ENCODE peak calls at places on chromosome 21, in seven cellular contexts. H, S, J, T, Z, C and G are unnamed samples. For H3K36me3, the result is how much of the 10 kb centered on the place peaks cover.

GRCh38 chr21:41148798-41149197 is 19.2 kb upstream of the BACE2 start:
- DNase-seq in H (no peak), S (no peak), J (no peak), T (no peak), Z (no peak), C (no peak), G (no peak)

GRCh38 chr21:41369915-41370839 is 8.3 kb downstream of the MX2 start:
- DNase-seq in H (no peak), S (no peak), J (no peak), T (no peak), Z (peak), C (peak), G (no peak)

GRCh38 chr21:29360799-29361765 is 62.4 kb downstream of the BACH1 start:
- DNase-seq in H (peak), S (no peak), J (no peak), T (no peak), Z (no peak), C (no peak), G (no peak)

GRCh38 chr21:41302976-41303375 is 13.6 kb upstream of the FAM3B start:
- DNase-seq in H (no peak), S (no peak), J (no peak), T (no peak), Z (no peak), C (no peak), G (no peak)

GRCh38 chr21:46050651-46051378 is 47.1 kb upstream of the COL6A2 start:
- DNase-seq in H (no peak), S (no peak), J (no peak), T (no peak), Z (no peak), C (no peak), G (no peak)

GRCh38 chr21:28975401-28975800 is 17.3 kb downstream of the LTN1 start:
- DNase-seq in H (peak), S (no peak), J (no peak), T (no peak), Z (no peak), C (no peak), G (no peak)

GRCh38 chr21:20570824-20571232 is 427.4 kb upstream of the NCAM2 start:
- DNase-seq in H (no peak), S (no peak), J (peak), T (peak), Z (no peak), C (no peak), G (no peak)

GRCh38 chr21:30227128-30227527 is 11.2 kb upstream of the CLDN8 start:
- DNase-seq in H (no peak), S (no peak), J (no peak), T (no peak), Z (no peak), C (no peak), G (no peak)

GRCh38 chr21:42028754-42029385 is 18.7 kb upstream of the ZBTB21 start:
- DNase-seq in H (no peak), S (no peak), J (no peak), T (no peak), Z (no peak), C (no peak), G (no peak)

GRCh38 chr21:25911730-25912401 is 177.1 kb downstream of the GABPA start:
- DNase-seq in H (no peak), S (no peak), J (no peak), T (no peak), Z (no peak), C (no peak), G (peak)

GRCh38 chr21:27171704-27172103 is 204.8 kb upstream of the ADAMTS5 start:
- DNase-seq in H (peak), S (no peak), J (no peak), T (no peak), Z (no peak), C (no peak), G (no peak)

GRCh38 chr21:33799378-33800090 is 116.1 kb downstream of the ATP5PO start:
- DNase-seq in H (no peak), S (no peak), J (no peak), T (no peak), Z (no peak), C (no peak), G (no peak)

GRCh38 chr21:35268261-35268660 is 219.2 kb upstream of the RUNX1 start:
- DNase-seq in H (no peak), S (no peak), J (no peak), T (no peak), Z (no peak), C (no peak), G (no peak)

GRCh38 chr21:46196733-46197132 is 12.5 kb upstream of the SPATC1L start:
- DNase-seq in H (no peak), S (no peak), J (no peak), T (no peak), Z (no peak), C (no peak), G (no peak)

GRCh38 chr21:42214921-42215320 is 4.0 kb upstream of the ABCG1 start:
- DNase-seq in H (no peak), S (no peak), J (no peak), T (no peak), Z (no peak), C (no peak), G (no peak)

GRCh38 chr21:45877821-45878469 is 103.6 kb upstream of the COL6A1 start:
- DNase-seq in H (no peak), S (no peak), J (no peak), T (no peak), Z (no peak), C (no peak), G (no peak)

GRCh38 chr21:25025596-25025995 is 581.7 kb downstream of the MRPL39 start:
- DNase-seq in H (no peak), S (no peak), J (no peak), T (no peak), Z (no peak), C (no peak), G (no peak)

GRCh38 chr21:29187939-29188338 is 57.5 kb downstream of the MAP3K7CL start:
- DNase-seq in H (peak), S (peak), J (no peak), T (no peak), Z (peak), C (no peak), G (peak)

GRCh38 chr21:45891388-45892155 is 90.0 kb upstream of the COL6A1 start:
- DNase-seq in H (peak), S (no peak), J (no peak), T (no peak), Z (no peak), C (no peak), G (no peak)

GRCh38 chr21:15472108-15472507 is 257.7 kb upstream of the USP25 start:
- DNase-seq in H (no peak), S (no peak), J (no peak), T (no peak), Z (no peak), C (no peak), G (no peak)

GRCh38 chr21:35275776-35276175 is 226.7 kb upstream of the RUNX1 start:
- DNase-seq in H (peak), S (no peak), J (no peak), T (no peak), Z (no peak), C (no peak), G (no peak)

GRCh38 chr21:42747267-42747701 is 93.9 kb downstream of the PDE9A start:
- DNase-seq in H (no peak), S (no peak), J (no peak), T (no peak), Z (no peak), C (no peak), G (no peak)

GRCh38 chr21:34592120-34592561 is 22.8 kb downstream of the RCAN1 start:
- DNase-seq in H (peak), S (no peak), J (no peak), T (peak), Z (no peak), C (no peak), G (no peak)

GRCh38 chr21:34074283-34075098 is 1.1 kb downstream of the MRPS6 start:
- DNase-seq in H (no peak), S (no peak), J (no peak), T (peak), Z (no peak), C (no peak), G (peak)

GRCh38 chr21:31258073-31258472 is 86.0 kb downstream of the TIAM1 start:
- DNase-seq in H (no peak), S (no peak), J (no peak), T (no peak), Z (no peak), C (no peak), G (no peak)

DNA sequence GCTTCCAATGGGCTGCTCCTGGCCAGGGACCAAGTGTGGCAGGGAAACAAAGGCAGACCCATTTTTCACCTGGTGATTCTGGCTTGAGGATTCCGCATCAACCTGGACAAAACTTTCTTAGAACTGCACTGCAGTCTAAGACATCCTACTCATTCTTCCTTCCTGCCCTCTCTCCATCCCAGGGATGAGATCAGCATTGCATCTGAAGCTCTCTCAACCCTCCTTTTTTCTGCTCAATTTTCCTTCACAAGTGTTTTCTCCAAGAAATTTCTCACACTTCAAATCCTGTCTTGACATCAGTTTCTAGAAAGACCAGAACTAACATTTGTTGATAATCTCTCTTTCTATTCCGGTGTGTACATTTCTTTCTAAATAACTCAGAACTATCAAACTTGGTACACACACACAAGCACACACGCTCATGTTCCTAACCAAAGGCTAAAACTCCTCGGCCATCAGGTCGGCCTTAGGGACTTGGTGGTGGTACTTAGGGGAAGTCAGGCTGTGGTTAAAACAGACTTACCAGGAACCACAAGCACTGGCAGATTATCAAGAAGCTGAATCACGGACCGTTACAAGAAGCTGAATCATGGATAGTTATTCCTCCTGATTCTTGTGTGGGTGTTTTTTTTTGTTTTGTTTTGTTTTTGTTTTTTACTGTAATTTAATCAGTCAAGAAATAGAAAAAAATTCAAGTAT is 21.0 kb upstream of the CXADR start:
- DNase-seq in H (peak), S (peak), J (no peak), T (no peak), Z (no peak), C (no peak), G (peak)
- H2AFZ ChIP-seq in H (no peak), S (no peak), J (peak), T (no peak), Z (no peak), C (no peak), G (peak)

DNA sequence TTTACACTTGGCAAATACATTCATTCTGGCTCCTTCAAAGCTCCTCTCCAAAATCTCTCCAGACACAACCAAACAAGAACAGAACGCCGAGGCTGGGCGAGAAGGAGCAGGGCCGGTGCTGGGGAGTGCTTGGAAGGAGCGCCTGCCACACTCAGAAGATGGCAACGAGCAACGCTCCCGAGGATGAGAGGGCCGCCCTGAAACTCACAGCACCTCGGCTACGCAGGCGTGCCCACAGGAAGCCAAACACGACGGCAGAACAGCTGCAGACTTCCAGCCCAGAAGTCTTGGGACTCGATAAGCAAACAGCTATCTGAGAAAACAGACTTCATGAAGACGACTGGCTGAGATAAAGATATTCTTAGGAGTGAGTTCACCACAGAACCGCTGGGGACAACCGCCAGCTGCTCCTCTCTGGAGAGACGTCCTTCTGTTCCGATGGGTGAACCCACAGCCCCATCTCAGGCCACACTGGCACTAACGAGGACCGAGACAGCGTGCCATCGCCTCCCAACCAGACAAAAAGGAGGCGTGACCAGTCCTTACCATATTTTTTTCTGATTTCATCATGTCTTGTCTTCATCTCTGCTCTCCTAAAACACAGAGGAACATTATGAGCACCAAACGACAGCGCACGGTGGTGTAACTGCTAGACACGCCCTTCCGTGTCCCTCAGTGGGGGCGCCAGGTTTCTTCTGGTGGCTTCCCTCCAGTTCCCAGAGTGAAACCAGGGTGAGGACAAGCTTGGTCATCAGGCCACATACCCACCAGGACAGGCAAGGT is 18.6 kb downstream of the PTTG1IP start:
- DNase-seq in H (no peak), S (no peak), J (no peak), T (peak), Z (no peak), C (no peak), G (no peak)
- TF ChIP-seq POLR2A in H (no peak), S (no peak), J (no peak), T (no peak), Z (no peak), C (no peak), G (no peak)

DNA sequence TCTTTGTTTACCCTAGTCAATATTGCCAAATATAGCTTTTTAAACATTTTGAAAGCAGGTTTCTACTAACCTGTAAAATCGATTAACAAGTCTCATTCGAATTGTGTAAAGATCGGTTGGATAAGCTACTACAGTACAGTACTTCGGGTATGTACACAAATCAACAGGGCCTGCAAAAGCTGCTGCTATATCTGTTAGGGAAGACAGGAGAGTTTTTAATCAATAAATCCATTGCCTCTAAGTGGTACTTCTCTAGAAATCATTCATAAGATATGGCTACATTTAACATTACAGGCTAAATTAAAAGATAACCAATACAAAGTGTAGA is 34.8 kb upstream of the PSMG1 start:
- DNase-seq in H (no peak), S (no peak), J (no peak), T (no peak), Z (no peak), C (no peak), G (no peak)
- H3K36me3 ChIP-seq in H (under half), S (under half), J (half or more), T (half or more), Z (under half), C (under half), G (under half)

GRCh38 chr21:36733857-36734256 is 34.9 kb downstream of the SIM2 start:
- DNase-seq in H (no peak), S (no peak), J (no peak), T (no peak), Z (no peak), C (no peak), G (no peak)
- H2AFZ ChIP-seq in H (no peak), S (no peak), J (no peak), T (no peak), Z (no peak), C (no peak), G (no peak)

DNA sequence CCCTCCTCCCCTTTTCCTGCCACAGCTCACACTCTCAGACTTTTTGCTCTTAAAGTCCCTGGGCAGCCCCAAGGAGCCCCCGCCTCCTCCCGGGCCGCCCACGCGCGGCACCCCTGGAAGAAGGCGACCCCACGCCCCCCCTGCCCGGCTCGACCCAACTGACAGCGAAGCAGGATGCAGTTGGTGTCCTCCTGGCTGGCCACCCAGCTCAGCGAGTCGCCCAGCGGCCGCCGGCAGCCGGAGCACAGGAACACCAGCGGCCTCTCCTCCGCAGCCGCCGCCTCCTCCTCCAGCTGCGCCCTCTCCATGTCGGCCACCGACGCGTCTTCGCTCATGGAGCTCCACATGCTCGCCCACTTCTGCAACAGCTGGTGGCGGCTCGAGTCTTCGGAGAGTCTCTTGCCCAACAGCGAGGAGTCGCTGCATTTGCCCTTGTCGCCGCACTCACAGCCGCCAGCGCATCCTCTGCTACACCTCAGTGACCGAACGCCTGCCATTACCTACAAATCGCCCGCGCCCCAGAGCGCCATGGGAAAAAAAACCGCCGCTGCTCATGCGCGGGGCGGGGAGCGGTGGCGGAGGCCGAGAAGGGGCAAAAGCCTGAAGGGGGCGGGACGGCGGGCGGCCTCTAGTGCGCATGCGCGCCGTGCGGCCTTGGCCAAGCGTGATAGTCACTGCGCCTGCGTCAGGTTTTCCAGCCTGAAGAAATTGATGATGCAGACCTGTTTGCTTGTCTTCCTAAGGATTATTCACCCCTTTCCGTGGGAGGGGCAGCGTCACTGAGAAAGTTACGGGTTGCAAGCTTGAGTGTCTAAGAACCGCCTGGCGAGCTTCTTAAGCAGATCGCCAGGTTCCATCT is at the start of gene MIS18A:
- DNase-seq in H (peak), S (peak), J (peak), T (peak), Z (peak), C (peak), G (peak)
- TF ChIP-seq POLR2A in H (peak), S (peak), J (no peak), T (peak), Z (peak), C (peak), G (peak)

GRCh38 chr21:32320059-32320458 is 21.4 kb downstream of the MRAP start:
- DNase-seq in H (no peak), S (no peak), J (no peak), T (no peak), Z (no peak), C (no peak), G (no peak)
- H3K36me3 ChIP-seq in H (half or more), S (half or more), J (half or more), T (half or more), Z (under half), C (under half), G (under half)